ENCODE peak calls at places on chromosome 7, in seven cellular contexts. One of them, this sample, is unnamed.
A peak's percentile ranks its signal among the peaks of the same experiment; 100 is the strongest.

GRCh38 chr7:7421850-7422249 is 113.8 kb downstream of the COL28A1 start:
- DNase-seq in psoas muscle: no peak
- DNase-seq in ovary: no peak
- DNase-seq in lower lobe of right lung: no peak
- DNase-seq in heart left ventricle: no peak
- DNase-seq in suprapubic skin: no peak
- DNase-seq in prostate gland: no peak
- DNase-seq in this sample: no peak

GRCh38 chr7:96135241-96135640 is 186.7 kb downstream of the SLC25A13 start:
- DNase-seq in psoas muscle: no peak
- DNase-seq in ovary: no peak
- DNase-seq in lower lobe of right lung: no peak
- DNase-seq in heart left ventricle: no peak
- DNase-seq in suprapubic skin: no peak
- DNase-seq in prostate gland: no peak
- DNase-seq in this sample: no peak

GRCh38 chr7:1668486-1668931 is 1.6 kb upstream of the ELFN1 start:
- DNase-seq in psoas muscle: peak; percentile 45
- DNase-seq in ovary: peak; percentile 14
- DNase-seq in lower lobe of right lung: peak; percentile 35
- DNase-seq in heart left ventricle: peak; percentile 56
- DNase-seq in suprapubic skin: peak; percentile 56
- DNase-seq in prostate gland: no peak
- DNase-seq in this sample: no peak

GRCh38 chr7:141752634-141753033 is 11.3 kb upstream of the TAS2R3 start:
- DNase-seq in psoas muscle: no peak
- DNase-seq in ovary: no peak
- DNase-seq in lower lobe of right lung: no peak
- DNase-seq in heart left ventricle: no peak
- DNase-seq in suprapubic skin: no peak
- DNase-seq in prostate gland: no peak
- DNase-seq in this sample: no peak

GRCh38 chr7:45143616-45144015 is 14.0 kb upstream of the RAMP3 start:
- DNase-seq in psoas muscle: no peak
- DNase-seq in ovary: no peak
- DNase-seq in lower lobe of right lung: no peak
- DNase-seq in heart left ventricle: no peak
- DNase-seq in suprapubic skin: no peak
- DNase-seq in prostate gland: no peak
- DNase-seq in this sample: no peak

GRCh38 chr7:20744913-20745587 is 41.6 kb downstream of the SP8 start:
- DNase-seq in psoas muscle: no peak
- DNase-seq in ovary: no peak
- DNase-seq in lower lobe of right lung: no peak
- DNase-seq in heart left ventricle: no peak
- DNase-seq in suprapubic skin: no peak
- DNase-seq in prostate gland: no peak
- DNase-seq in this sample: no peak

GRCh38 chr7:99027241-99027640 is 116.7 kb downstream of the SMURF1 start:
- DNase-seq in psoas muscle: no peak
- DNase-seq in ovary: no peak
- DNase-seq in lower lobe of right lung: no peak
- DNase-seq in heart left ventricle: no peak
- DNase-seq in suprapubic skin: no peak
- DNase-seq in prostate gland: no peak
- DNase-seq in this sample: no peak

GRCh38 chr7:129101746-129102145 is 42.8 kb upstream of the TSPAN33 start:
- DNase-seq in psoas muscle: no peak
- DNase-seq in ovary: no peak
- DNase-seq in lower lobe of right lung: no peak
- DNase-seq in heart left ventricle: no peak
- DNase-seq in suprapubic skin: no peak
- DNase-seq in prostate gland: no peak
- DNase-seq in this sample: no peak

GRCh38 chr7:438361-438760 is 81.3 kb downstream of the PDGFA start:
- DNase-seq in psoas muscle: no peak
- DNase-seq in ovary: no peak
- DNase-seq in lower lobe of right lung: no peak
- DNase-seq in heart left ventricle: no peak
- DNase-seq in suprapubic skin: no peak
- DNase-seq in prostate gland: no peak
- DNase-seq in this sample: no peak

GRCh38 chr7:7884855-7885254 is 83.7 kb upstream of the GLCCI1 start:
- DNase-seq in psoas muscle: no peak
- DNase-seq in ovary: no peak
- DNase-seq in lower lobe of right lung: no peak
- DNase-seq in heart left ventricle: no peak
- DNase-seq in suprapubic skin: no peak
- DNase-seq in prostate gland: no peak
- DNase-seq in this sample: no peak

GRCh38 chr7:90595341-90595800 is 750 bp upstream of the CDK14 start:
- DNase-seq in psoas muscle: no peak
- DNase-seq in ovary: no peak
- DNase-seq in lower lobe of right lung: no peak
- DNase-seq in heart left ventricle: no peak
- DNase-seq in suprapubic skin: no peak
- DNase-seq in prostate gland: no peak
- DNase-seq in this sample: no peak

GRCh38 chr7:11191574-11192220 is 218.0 kb downstream of the PHF14 start:
- DNase-seq in psoas muscle: no peak
- DNase-seq in ovary: no peak
- DNase-seq in lower lobe of right lung: no peak
- DNase-seq in heart left ventricle: no peak
- DNase-seq in suprapubic skin: no peak
- DNase-seq in prostate gland: no peak
- DNase-seq in this sample: no peak

GRCh38 chr7:117581424-117581823 is 101.6 kb downstream of the CFTR start:
- DNase-seq in psoas muscle: no peak
- DNase-seq in ovary: no peak
- DNase-seq in lower lobe of right lung: no peak
- DNase-seq in heart left ventricle: no peak
- DNase-seq in suprapubic skin: no peak
- DNase-seq in prostate gland: no peak
- DNase-seq in this sample: no peak

GRCh38 chr7:102069913-102070629 is 216.6 kb upstream of the SH2B2 start:
- DNase-seq in psoas muscle: no peak
- DNase-seq in ovary: no peak
- DNase-seq in lower lobe of right lung: no peak
- DNase-seq in heart left ventricle: no peak
- DNase-seq in suprapubic skin: no peak
- DNase-seq in prostate gland: no peak
- DNase-seq in this sample: no peak

GRCh38 chr7:130865408-130866236 is 131.6 kb upstream of the KLF14 start:
- DNase-seq in psoas muscle: no peak
- DNase-seq in ovary: no peak
- DNase-seq in lower lobe of right lung: no peak
- DNase-seq in heart left ventricle: no peak
- DNase-seq in suprapubic skin: no peak
- DNase-seq in prostate gland: no peak
- DNase-seq in this sample: no peak

GRCh38 chr7:100087055-100087750 is 1.6 kb upstream of the COPS6 start:
- DNase-seq in psoas muscle: no peak
- DNase-seq in ovary: no peak
- DNase-seq in lower lobe of right lung: no peak
- DNase-seq in heart left ventricle: no peak
- DNase-seq in suprapubic skin: no peak
- DNase-seq in prostate gland: no peak
- DNase-seq in this sample: no peak

GRCh38 chr7:132095-132482 is 60.3 kb upstream of the FAM20C start:
- DNase-seq in psoas muscle: no peak
- DNase-seq in ovary: no peak
- DNase-seq in lower lobe of right lung: no peak
- DNase-seq in heart left ventricle: no peak
- DNase-seq in suprapubic skin: no peak
- DNase-seq in prostate gland: no peak
- DNase-seq in this sample: no peak

GRCh38 chr7:77746824-77747165 is 50.5 kb downstream of the RSBN1L start:
- DNase-seq in psoas muscle: no peak
- DNase-seq in ovary: no peak
- DNase-seq in lower lobe of right lung: no peak
- DNase-seq in heart left ventricle: no peak
- DNase-seq in suprapubic skin: no peak
- DNase-seq in prostate gland: no peak
- DNase-seq in this sample: no peak

GRCh38 chr7:48839108-48839507 is 85.2 kb upstream of the CDC14C start:
- DNase-seq in psoas muscle: no peak
- DNase-seq in ovary: no peak
- DNase-seq in lower lobe of right lung: no peak
- DNase-seq in heart left ventricle: no peak
- DNase-seq in suprapubic skin: no peak
- DNase-seq in prostate gland: no peak
- DNase-seq in this sample: no peak

GRCh38 chr7:22696672-22697071 is 30.3 kb upstream of the IL6 start:
- DNase-seq in psoas muscle: no peak
- DNase-seq in ovary: no peak
- DNase-seq in lower lobe of right lung: no peak
- DNase-seq in heart left ventricle: no peak
- DNase-seq in suprapubic skin: no peak
- DNase-seq in prostate gland: no peak
- DNase-seq in this sample: no peak

GRCh38 chr7:117739085-117739484 is 134.2 kb downstream of the CTTNBP2 start:
- DNase-seq in psoas muscle: no peak
- DNase-seq in ovary: no peak
- DNase-seq in lower lobe of right lung: no peak
- DNase-seq in heart left ventricle: no peak
- DNase-seq in suprapubic skin: no peak
- DNase-seq in prostate gland: no peak
- DNase-seq in this sample: no peak

GRCh38 chr7:32200593-32200992 is 130.4 kb upstream of the PDE1C start:
- DNase-seq in psoas muscle: no peak
- DNase-seq in ovary: no peak
- DNase-seq in lower lobe of right lung: no peak
- DNase-seq in heart left ventricle: no peak
- DNase-seq in suprapubic skin: no peak
- DNase-seq in prostate gland: no peak
- DNase-seq in this sample: no peak

GRCh38 chr7:115749924-115750323 is 280.6 kb downstream of the TFEC start:
- DNase-seq in psoas muscle: no peak
- DNase-seq in ovary: no peak
- DNase-seq in lower lobe of right lung: peak; percentile 79
- DNase-seq in heart left ventricle: no peak
- DNase-seq in suprapubic skin: no peak
- DNase-seq in prostate gland: no peak
- DNase-seq in this sample: no peak

GRCh38 chr7:80379034-80379433 is 132.8 kb downstream of the GNAT3 start:
- DNase-seq in psoas muscle: no peak
- DNase-seq in ovary: no peak
- DNase-seq in lower lobe of right lung: no peak
- DNase-seq in heart left ventricle: no peak
- DNase-seq in suprapubic skin: no peak
- DNase-seq in prostate gland: no peak
- DNase-seq in this sample: no peak

GRCh38 chr7:45923290-45923689 is 2.2 kb upstream of the IGFBP3 start:
- DNase-seq in psoas muscle: peak; percentile 83
- DNase-seq in ovary: peak; percentile 83
- DNase-seq in lower lobe of right lung: peak; percentile 76
- DNase-seq in heart left ventricle: peak; percentile 83
- DNase-seq in suprapubic skin: no peak
- DNase-seq in prostate gland: peak; percentile 60
- DNase-seq in this sample: no peak

GRCh38 chr7:85748861-85749260 is 562.0 kb upstream of the SEMA3D start:
- DNase-seq in psoas muscle: no peak
- DNase-seq in ovary: no peak
- DNase-seq in lower lobe of right lung: no peak
- DNase-seq in heart left ventricle: no peak
- DNase-seq in suprapubic skin: no peak
- DNase-seq in prostate gland: no peak
- DNase-seq in this sample: no peak

GRCh38 chr7:152859781-152860191 is 100.2 kb downstream of the ACTR3B start:
- DNase-seq in psoas muscle: no peak
- DNase-seq in ovary: no peak
- DNase-seq in lower lobe of right lung: no peak
- DNase-seq in heart left ventricle: no peak
- DNase-seq in suprapubic skin: no peak
- DNase-seq in prostate gland: no peak
- DNase-seq in this sample: no peak
- TF ChIP-seq CTCF in psoas muscle: peak; percentile 5
- TF ChIP-seq CTCF in ovary: no peak
- TF ChIP-seq CTCF in lower lobe of right lung: peak; percentile 20
- TF ChIP-seq CTCF in heart left ventricle: peak; percentile 2
- TF ChIP-seq CTCF in suprapubic skin: peak; percentile 7
- TF ChIP-seq CTCF in prostate gland: no peak
- TF ChIP-seq CTCF in this sample: no peak

DNA sequence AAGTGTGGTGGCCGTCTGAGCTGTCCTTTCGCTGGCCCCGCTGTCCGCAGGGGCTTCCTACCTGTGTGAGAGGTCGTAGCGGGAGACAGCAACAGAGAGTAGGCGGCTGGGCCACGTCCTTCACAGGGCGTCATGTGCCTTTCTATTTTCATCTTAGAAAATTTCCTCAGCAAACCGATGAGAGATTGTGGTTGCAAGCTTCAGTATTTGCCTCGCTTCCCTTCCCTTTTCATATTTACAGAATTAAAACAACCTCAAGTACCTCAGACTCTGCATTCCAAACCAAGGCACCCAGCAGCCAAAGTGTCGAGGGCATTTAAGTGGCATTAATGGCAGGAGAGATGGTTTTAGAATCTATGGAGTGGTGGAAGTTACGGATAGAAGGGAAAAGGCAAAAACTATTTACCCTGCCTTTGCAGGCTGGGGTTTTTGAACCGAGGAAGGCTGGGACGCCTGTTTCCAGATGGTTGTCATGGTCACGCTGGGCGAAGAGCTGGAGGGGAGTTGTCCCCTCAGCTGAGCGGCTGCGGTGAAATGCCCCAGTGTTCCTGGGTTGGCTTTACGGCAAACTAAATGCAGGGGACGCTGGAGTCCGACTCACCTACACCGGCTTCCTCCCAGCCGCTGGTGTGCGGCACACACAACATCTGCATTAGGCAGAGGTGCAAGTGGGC is 41.9 kb downstream of the WIPI2 start:
- DNase-seq in psoas muscle: peak; percentile 41
- DNase-seq in ovary: no peak
- DNase-seq in lower lobe of right lung: peak; percentile 66
- DNase-seq in heart left ventricle: no peak
- DNase-seq in suprapubic skin: no peak
- DNase-seq in prostate gland: no peak
- DNase-seq in this sample: no peak
- H3K27ac ChIP-seq in psoas muscle: no peak overlapping the region
- H3K27ac ChIP-seq in ovary: no peak overlapping the region
- H3K27ac ChIP-seq in lower lobe of right lung: peak overlapping the region; percentile 69
- H3K27ac ChIP-seq in heart left ventricle: no peak overlapping the region
- H3K27ac ChIP-seq in suprapubic skin: no peak overlapping the region
- H3K27ac ChIP-seq in prostate gland: no peak overlapping the region
- H3K27ac ChIP-seq in this sample: no peak overlapping the region

DNA sequence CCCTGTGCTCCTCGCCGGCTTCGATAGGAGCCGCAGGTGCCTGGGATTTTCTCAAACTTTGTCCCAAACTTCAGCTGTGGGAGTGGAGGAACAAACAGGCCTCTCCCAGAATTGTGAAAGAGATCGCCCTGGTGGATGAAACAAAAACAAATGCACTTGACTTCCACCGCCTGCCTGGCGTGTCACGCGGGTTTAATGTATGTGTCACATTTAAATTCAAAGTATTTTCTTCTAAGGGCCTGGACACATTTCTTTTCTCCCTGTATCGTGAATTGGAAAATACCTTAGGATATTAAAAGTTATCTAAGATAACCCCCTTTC is 694 bp upstream of the WASL start:
- DNase-seq in psoas muscle: no peak
- DNase-seq in ovary: no peak
- DNase-seq in lower lobe of right lung: peak; percentile 60
- DNase-seq in heart left ventricle: no peak
- DNase-seq in suprapubic skin: no peak
- DNase-seq in prostate gland: no peak
- DNase-seq in this sample: no peak
- TF ChIP-seq CTCF in psoas muscle: no peak
- TF ChIP-seq CTCF in ovary: peak; percentile 30
- TF ChIP-seq CTCF in lower lobe of right lung: no peak
- TF ChIP-seq CTCF in heart left ventricle: no peak
- TF ChIP-seq CTCF in suprapubic skin: no peak
- TF ChIP-seq CTCF in prostate gland: no peak
- TF ChIP-seq CTCF in this sample: no peak

GRCh38 chr7:158649279-158649678 is 55.3 kb downstream of the NCAPG2 start:
- DNase-seq in psoas muscle: no peak
- DNase-seq in ovary: no peak
- DNase-seq in lower lobe of right lung: no peak
- DNase-seq in heart left ventricle: no peak
- DNase-seq in suprapubic skin: no peak
- DNase-seq in prostate gland: no peak
- DNase-seq in this sample: no peak
- H3K27ac ChIP-seq in psoas muscle: no peak overlapping the region
- H3K27ac ChIP-seq in ovary: no peak overlapping the region
- H3K27ac ChIP-seq in lower lobe of right lung: no peak overlapping the region
- H3K27ac ChIP-seq in heart left ventricle: peak overlapping the region; percentile 8
- H3K27ac ChIP-seq in suprapubic skin: no peak overlapping the region
- H3K27ac ChIP-seq in prostate gland: no peak overlapping the region
- H3K27ac ChIP-seq in this sample: no peak overlapping the region

This sample was measured in thoracic aorta.